ENCODE peak calls at places on chromosomes 1 and 21, in six cellular contexts. S is psoas muscle, Z is nephron progenitor cell, C is endothelial cell, W is uterus, L is mesothelial cell of epicardium. N is an unnamed sample.

GRCh38 chr1:162248854-162249535 is 127.7 kb downstream of the SPATA46 start:
- DNase-seq in S (no peak), Z (no peak), C (no peak), W (no peak), L (no peak), N (no peak)

GRCh38 chr1:167054946-167055630 is 35.1 kb downstream of the GPA33 start:
- DNase-seq in S (no peak), Z (no peak), C (no peak), W (no peak), L (no peak), N (no peak)

GRCh38 chr1:11318982-11319381 is 46.0 kb downstream of the UBIAD1 start:
- DNase-seq in S (no peak), Z (no peak), C (no peak), W (no peak), L (no peak), N (no peak)

GRCh38 chr1:156248323-156248683 is 447 bp upstream of the PAQR6 start:
- DNase-seq in S (no peak), Z (no peak), C (no peak), W (no peak), L (no peak), N (no peak)

GRCh38 chr1:61993331-61993961 is 201.2 kb upstream of the L1TD1 start:
- DNase-seq in S (no peak), Z (no peak), C (no peak), W (no peak), L (no peak), N (no peak)

GRCh38 chr1:101314244-101314643 is 77.4 kb downstream of the S1PR1 start:
- DNase-seq in S (no peak), Z (no peak), C (no peak), W (no peak), L (no peak), N (peak)

GRCh38 chr21:28207776-28208175 is 784.9 kb downstream of the LTN1 start:
- DNase-seq in S (no peak), Z (no peak), C (no peak), W (no peak), L (no peak), N (no peak)

GRCh38 chr1:184504012-184504694 is 117.3 kb downstream of the C1orf21 start:
- DNase-seq in S (no peak), Z (no peak), C (no peak), W (no peak), L (no peak), N (no peak)

GRCh38 chr1:213719462-213719861 is 268.3 kb upstream of the PROX1 start:
- DNase-seq in S (no peak), Z (no peak), C (no peak), W (no peak), L (no peak), N (no peak)

GRCh38 chr1:11383553-11384169 is 95.3 kb upstream of the DISP3 start:
- DNase-seq in S (no peak), Z (no peak), C (no peak), W (no peak), L (no peak), N (no peak)

GRCh38 chr1:109846148-109846547 is 64.5 kb upstream of the CSF1 start:
- DNase-seq in S (no peak), Z (peak), C (no peak), W (no peak), L (no peak), N (no peak)

GRCh38 chr1:81008298-81008697 is 792.4 kb upstream of the ADGRL2 start:
- DNase-seq in S (no peak), Z (no peak), C (no peak), W (no peak), L (no peak), N (no peak)

GRCh38 chr1:21764615-21765423 is 18.1 kb downstream of the USP48 start:
- DNase-seq in S (peak), Z (no peak), C (no peak), W (no peak), L (no peak), N (no peak)

GRCh38 chr1:85464497-85465098 is 361 bp downstream of the DDAH1 start:
- DNase-seq in S (peak), Z (peak), C (peak), W (peak), L (peak), N (peak)

GRCh38 chr1:95309031-95309459 is 75.0 kb downstream of the RWDD3 start:
- DNase-seq in S (no peak), Z (peak), C (peak), W (no peak), L (no peak), N (no peak)

GRCh38 chr1:101841824-101842223 is 154.9 kb downstream of the OLFM3 start:
- DNase-seq in S (no peak), Z (no peak), C (no peak), W (no peak), L (no peak), N (no peak)

GRCh38 chr21:45290948-45291612 is 3.4 kb upstream of the POFUT2 start:
- DNase-seq in S (peak), Z (no peak), C (no peak), W (peak), L (no peak), N (no peak)

GRCh38 chr1:223363856-223364684 is at the start of gene SUSD4:
- DNase-seq in S (peak), Z (peak), C (peak), W (no peak), L (peak), N (peak)

GRCh38 chr1:205417884-205418283 is 4.0 kb downstream of the LEMD1 start:
- DNase-seq in S (no peak), Z (no peak), C (no peak), W (no peak), L (no peak), N (no peak)

GRCh38 chr1:74895411-74895810 is 162.5 kb downstream of the TYW3 start:
- DNase-seq in S (no peak), Z (no peak), C (no peak), W (no peak), L (no peak), N (no peak)
- TF ChIP-seq CTCF in S (no peak), Z (no peak), C (no peak), W (no peak), L (no peak), N (no peak)

DNA sequence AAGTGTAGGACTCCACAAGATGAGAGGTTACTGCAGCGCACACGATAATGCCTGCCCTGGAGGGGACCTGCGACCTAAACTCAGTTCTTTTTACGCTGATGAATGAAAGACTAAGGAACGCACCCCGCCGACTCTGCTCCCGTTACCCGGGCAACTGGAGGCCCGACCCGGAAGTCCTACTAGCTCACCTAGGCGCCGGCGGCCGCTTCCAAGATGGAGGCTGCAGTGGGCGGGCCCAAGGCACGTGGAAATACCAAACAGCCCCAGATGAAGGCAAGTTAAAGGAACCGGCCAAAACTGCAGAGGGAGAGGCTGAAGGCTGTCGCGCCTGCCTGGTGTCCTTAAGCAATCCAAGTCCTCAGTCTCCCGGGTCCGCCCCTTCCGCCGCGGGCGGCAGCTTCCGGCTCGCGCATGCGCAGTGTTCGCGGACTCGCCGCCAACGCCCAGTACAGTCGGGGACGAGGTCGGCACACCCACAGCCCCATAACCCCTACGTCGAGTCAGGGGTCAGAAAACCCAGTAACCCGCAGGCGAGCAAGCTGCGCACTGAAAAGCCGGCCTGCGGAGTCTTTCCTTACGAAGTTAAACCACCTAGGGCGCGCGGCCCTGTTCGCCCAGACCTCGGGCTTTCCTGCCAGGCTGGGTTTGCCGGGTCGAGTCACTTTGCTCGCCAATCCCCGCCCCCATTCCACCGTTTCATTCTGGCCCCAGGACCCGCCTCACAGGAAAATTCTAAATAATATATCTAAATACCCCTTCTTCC is at the start of gene SETD4:
- DNase-seq in S (peak), Z (peak), C (peak), W (peak), L (peak), N (peak)
- TF ChIP-seq CTCF in S (no peak), Z (no peak), C (no peak), W (no peak), L (no peak), N (no peak)

GRCh38 chr21:42242611-42243010 is 23.7 kb downstream of the ABCG1 start:
- DNase-seq in S (peak), Z (no peak), C (no peak), W (no peak), L (no peak), N (no peak)

GRCh38 chr21:42239556-42239955 is 20.6 kb downstream of the ABCG1 start:
- DNase-seq in S (peak), Z (no peak), C (no peak), W (no peak), L (no peak), N (no peak)

GRCh38 chr21:42237577-42237976 is 18.6 kb downstream of the ABCG1 start:
- DNase-seq in S (peak), Z (no peak), C (no peak), W (no peak), L (no peak), N (no peak)

GRCh38 chr21:42238185-42238934 is 19.4 kb downstream of the ABCG1 start:
- DNase-seq in S (peak), Z (no peak), C (no peak), W (no peak), L (no peak), N (no peak)

GRCh38 chr21:42239973-42240372 is 21.0 kb downstream of the ABCG1 start:
- DNase-seq in S (peak), Z (no peak), C (no peak), W (no peak), L (no peak), N (no peak)
- TF ChIP-seq CTCF in S (no peak), Z (no peak), C (no peak), W (no peak), L (no peak), N (no peak)

GRCh38 chr1:32926562-32926961 is 25.4 kb upstream of the TMEM54 start:
- DNase-seq in S (no peak), Z (no peak), C (no peak), W (no peak), L (no peak), N (no peak)

GRCh38 chr1:32928285-32928684 is 27.1 kb upstream of the TMEM54 start:
- DNase-seq in S (no peak), Z (no peak), C (no peak), W (no peak), L (no peak), N (no peak)

GRCh38 chr1:32924881-32925344 is 23.7 kb upstream of the TMEM54 start:
- DNase-seq in S (peak), Z (peak), C (peak), W (no peak), L (no peak), N (no peak)

GRCh38 chr1:32927441-32927840 is 26.3 kb upstream of the TMEM54 start:
- DNase-seq in S (no peak), Z (no peak), C (no peak), W (no peak), L (no peak), N (no peak)

DNA sequence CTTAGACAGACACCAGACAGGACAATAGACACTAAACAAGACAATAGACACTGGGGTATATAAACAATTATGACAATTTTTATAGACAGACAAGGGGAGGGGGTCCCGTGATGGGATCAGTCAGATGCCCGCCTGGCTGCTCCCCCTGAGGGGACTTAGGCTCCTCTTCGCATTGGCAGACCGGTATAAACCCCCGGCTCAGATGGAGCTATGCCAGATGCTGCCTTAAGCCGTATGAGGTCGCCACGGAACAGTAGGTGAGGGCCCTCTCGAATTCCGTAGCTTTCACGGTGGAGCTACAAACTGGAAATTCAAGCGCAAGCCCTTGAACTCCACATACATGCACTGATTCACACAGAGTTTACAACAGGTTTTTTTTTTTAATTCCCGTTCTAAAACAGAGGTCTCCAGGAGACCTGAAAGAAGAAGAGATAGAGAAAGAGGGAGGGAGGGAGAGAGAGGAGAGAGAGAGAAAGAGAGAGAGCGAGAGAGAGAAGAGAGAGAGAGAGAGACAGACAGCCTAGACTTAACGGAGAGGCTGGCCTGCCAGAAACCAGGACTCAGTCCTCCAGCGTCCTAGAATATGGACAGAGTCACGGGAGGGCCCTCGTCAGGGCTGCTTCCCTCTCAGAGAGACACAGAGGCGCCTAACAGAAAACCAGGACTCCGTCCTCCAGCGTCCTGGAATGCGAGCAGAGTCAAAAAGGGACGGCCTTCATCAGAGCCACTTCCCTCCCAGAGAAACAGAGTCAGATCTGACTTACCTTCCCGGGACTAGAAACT is 24.4 kb upstream of the TMEM54 start:
- DNase-seq in S (no peak), Z (peak), C (peak), W (no peak), L (no peak), N (no peak)
- TF ChIP-seq CTCF in S (no peak), Z (no peak), C (no peak), W (no peak), L (no peak), N (peak)

DNA sequence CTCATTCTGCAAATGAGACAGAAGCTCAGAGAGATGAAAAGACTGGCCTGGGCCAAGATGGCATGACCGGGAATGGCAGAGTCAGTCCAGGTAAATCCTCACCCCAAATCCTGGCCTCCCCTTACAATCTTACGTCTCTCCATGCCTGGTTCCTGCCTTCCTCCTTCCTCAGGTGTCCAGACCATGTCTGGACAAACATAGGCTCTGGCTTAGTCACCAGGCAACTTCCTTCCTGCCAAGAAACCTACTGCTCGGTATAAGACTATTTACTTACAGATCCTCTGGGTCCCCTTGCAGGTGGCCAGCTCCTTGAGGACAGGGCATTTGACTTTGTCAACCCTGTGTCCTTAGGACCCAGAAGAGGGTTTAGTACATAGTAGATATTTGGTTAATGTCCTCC is 69.4 kb upstream of the ROR1 start:
- DNase-seq in S (no peak), Z (no peak), C (no peak), W (no peak), L (no peak), N (no peak)
- TF ChIP-seq CTCF in S (no peak), Z (no peak), C (no peak), W (no peak), L (no peak), N (no peak)

GRCh38 chr21:40466893-40467483 is 380.0 kb downstream of the DSCAM start:
- DNase-seq in S (no peak), Z (no peak), C (no peak), W (no peak), L (no peak), N (no peak)
- TF ChIP-seq CTCF in S (no peak), Z (peak), C (peak), W (no peak), L (peak), N (no peak)

GRCh38 chr1:180911640-180912161 is 996 bp upstream of the KIAA1614 start:
- DNase-seq in S (no peak), Z (no peak), C (no peak), W (peak), L (no peak), N (no peak)
- TF ChIP-seq CTCF in S (no peak), Z (no peak), C (no peak), W (no peak), L (no peak), N (no peak)

DNA sequence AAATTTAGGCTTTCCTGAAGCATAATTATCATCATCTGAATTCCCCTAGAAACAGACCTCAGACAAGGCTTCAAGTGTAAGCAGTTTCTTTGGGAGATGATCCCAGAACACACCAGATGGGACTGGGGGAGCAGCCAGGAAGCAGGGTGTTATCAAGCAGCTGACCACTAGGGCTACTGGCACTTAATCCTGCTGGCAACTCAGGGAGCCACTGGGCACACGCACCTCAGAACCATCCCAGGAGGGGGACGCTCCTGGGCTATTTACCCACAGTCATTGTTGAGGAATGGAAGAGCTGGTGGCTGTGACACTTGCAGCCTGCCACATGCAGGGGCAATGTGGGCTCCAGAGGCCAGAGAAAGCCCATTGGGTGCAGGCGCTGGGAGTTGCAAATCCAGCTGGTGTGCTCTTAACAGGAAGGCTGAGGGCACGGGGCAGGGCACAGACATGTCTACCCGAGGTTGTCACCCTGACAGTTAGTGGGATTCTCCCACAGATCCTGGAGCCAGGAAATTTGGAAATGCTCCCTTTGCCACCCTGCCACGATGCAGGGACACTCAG is 15.1 kb upstream of the IL22RA1 start:
- DNase-seq in S (peak), Z (no peak), C (no peak), W (no peak), L (no peak), N (no peak)
- TF ChIP-seq CTCF in S (peak), Z (peak), C (peak), W (no peak), L (no peak), N (no peak)

GRCh38 chr21:35520302-35520701 is 471.2 kb upstream of the RUNX1 start:
- DNase-seq in S (no peak), Z (no peak), C (no peak), W (no peak), L (no peak), N (no peak)

GRCh38 chr21:35521852-35522505 is 472.9 kb upstream of the RUNX1 start:
- DNase-seq in S (no peak), Z (no peak), C (no peak), W (no peak), L (no peak), N (no peak)

GRCh38 chr21:35520869-35521268 is 471.8 kb upstream of the RUNX1 start:
- DNase-seq in S (no peak), Z (no peak), C (no peak), W (no peak), L (no peak), N (no peak)

GRCh38 chr21:35517848-35518247 is 468.7 kb upstream of the RUNX1 start:
- DNase-seq in S (no peak), Z (no peak), C (no peak), W (no peak), L (no peak), N (no peak)

GRCh38 chr21:35521293-35521692 is 472.2 kb upstream of the RUNX1 start:
- DNase-seq in S (no peak), Z (no peak), C (no peak), W (no peak), L (no peak), N (no peak)
- TF ChIP-seq CTCF in S (no peak), Z (no peak), C (no peak), W (no peak), L (no peak), N (no peak)

DNA sequence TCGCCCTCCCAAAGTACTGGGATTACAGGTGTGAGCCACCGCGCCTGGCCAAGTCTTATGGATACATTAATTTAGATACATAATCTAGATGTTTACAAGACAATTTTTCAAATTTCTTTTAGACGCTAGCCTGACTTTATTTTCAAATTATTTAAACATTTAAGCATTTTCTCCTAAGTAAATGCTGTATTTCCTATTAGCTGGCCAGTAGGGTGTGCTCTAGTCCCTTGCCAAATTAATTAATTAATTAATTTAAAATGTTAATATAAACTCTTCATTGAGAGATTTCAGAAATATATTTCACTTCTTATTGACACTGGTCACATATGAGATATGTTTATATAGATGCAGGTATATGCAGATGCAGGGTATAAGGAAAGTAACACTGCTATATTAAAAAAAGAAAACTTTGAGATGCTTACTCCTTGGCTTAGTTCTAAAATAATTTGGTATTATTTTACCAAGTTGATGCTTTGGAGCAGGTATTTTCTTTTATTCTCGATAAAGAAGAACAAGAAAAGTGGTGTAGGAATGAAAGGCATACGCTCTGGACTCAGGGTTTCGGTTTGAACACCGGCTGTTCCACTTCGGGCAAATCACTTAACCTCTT is 5.2 kb upstream of the ERRFI1 start:
- DNase-seq in S (no peak), Z (no peak), C (no peak), W (no peak), L (no peak), N (no peak)
- TF ChIP-seq CTCF in S (peak), Z (peak), C (peak), W (peak), L (peak), N (peak)